ENCODE peak calls at places on chromosomes 6 and 20, in six cellular contexts. G is lower leg skin, Q is NCI-H1105, P is lung, U is skeletal muscle cell, H is right cardiac atrium. K is an unnamed sample.

GRCh38 chr6:34200340-34200971 is 36.2 kb upstream of the HMGA1 start:
- DNase-seq in P (no peak), U (no peak), G (no peak), Q (no peak), H (no peak), K (no peak)

GRCh38 chr20:60408435-60408834 is 450.2 kb downstream of the CDH26 start:
- DNase-seq in P (no peak), H (no peak), Q (no peak), U (no peak), G (no peak), K (no peak)

GRCh38 chr6:54335871-54336270 is 27.6 kb downstream of the TINAG start:
- DNase-seq in P (no peak), G (no peak), H (no peak), U (peak; percentile 93), Q (no peak), K (peak; percentile 97)

GRCh38 chr6:84282566-84282965 is 55.1 kb upstream of the CEP162 start:
- DNase-seq in Q (peak; percentile 8), P (peak; percentile 38), U (peak; percentile 78), G (no peak), H (peak; percentile 69), K (no peak)

GRCh38 chr6:35922139-35922554 is 1.2 kb upstream of the SRPK1 start:
- DNase-seq in P (no peak), U (no peak), Q (no peak), H (no peak), G (no peak), K (no peak)

GRCh38 chr6:136083540-136083939 is 166.6 kb downstream of the MTFR2 start:
- DNase-seq in Q (no peak), H (no peak), P (no peak), U (no peak), G (no peak), K (no peak)

GRCh38 chr6:73131706-73132105 is 93.6 kb downstream of the KHDC1L start:
- DNase-seq in H (no peak), G (no peak), Q (no peak), P (no peak), U (no peak), K (no peak)

GRCh38 chr20:59958626-59959025 is 403 bp downstream of the CDH26 start:
- DNase-seq in H (no peak), U (no peak), G (no peak), P (no peak), Q (no peak), K (no peak)

GRCh38 chr20:20549267-20549612 is 163.2 kb downstream of the RALGAPA2 start:
- DNase-seq in H (peak; percentile 28), P (no peak), Q (peak; percentile 94), U (no peak), G (peak; percentile 39), K (no peak)

GRCh38 chr20:24657211-24657610 is 187.8 kb downstream of the SYNDIG1 start:
- DNase-seq in Q (no peak), G (no peak), P (no peak), H (no peak), U (peak; percentile 44), K (no peak)

GRCh38 chr6:63599243-63599642 is 27.0 kb downstream of the LOC128125822 start:
- DNase-seq in P (no peak), Q (no peak), G (no peak), U (no peak), H (no peak), K (no peak)

GRCh38 chr6:45072673-45073072 is 255.5 kb upstream of the RUNX2 start:
- DNase-seq in H (no peak), Q (no peak), P (no peak), G (no peak), U (no peak), K (no peak)

GRCh38 chr6:136761227-136761922 is 30.9 kb downstream of the MAP3K5 start:
- DNase-seq in Q (no peak), U (no peak), G (no peak), P (no peak), H (peak; percentile 68), K (no peak)

GRCh38 chr6:157099912-157100593 is 223.3 kb downstream of the TMEM242 start:
- DNase-seq in Q (no peak), U (no peak), P (no peak), H (no peak), G (no peak), K (no peak)

GRCh38 chr6:28511628-28512300 is 3.8 kb downstream of the GPX6 start:
- DNase-seq in U (no peak), H (peak; percentile 43), Q (no peak), P (no peak), G (no peak), K (no peak)

GRCh38 chr20:1813101-1813529 is 82.1 kb upstream of the SIRPA start:
- DNase-seq in P (peak; percentile 64), Q (no peak), U (peak; percentile 81), H (peak; percentile 90), G (no peak), K (peak; percentile 80)

GRCh38 chr6:158803733-158804143 is 15.4 kb downstream of the EZR start:
- DNase-seq in H (no peak), G (no peak), Q (no peak), P (no peak), U (no peak), K (no peak)

GRCh38 chr6:150252714-150253444 is 110.0 kb downstream of the PPP1R14C start:
- DNase-seq in P (no peak), U (no peak), G (no peak), Q (no peak), H (no peak), K (no peak)

GRCh38 chr6:52284131-52284459 is 447 bp downstream of the MCM3 start:
- DNase-seq in P (peak; percentile 42), H (peak; percentile 75), Q (peak; percentile 63), U (no peak), G (peak; percentile 24), K (no peak)

GRCh38 chr20:19453781-19454310 is 241.4 kb downstream of the SLC24A3 start:
- DNase-seq in G (no peak), P (no peak), H (no peak), U (no peak), Q (no peak), K (no peak)

GRCh38 chr6:2266031-2266430 is 20.6 kb upstream of the GMDS start:
- DNase-seq in Q (no peak), G (no peak), H (no peak), P (no peak), U (no peak), K (no peak)

GRCh38 chr6:69784595-69785377 is 12.0 kb downstream of the LMBRD1 start:
- DNase-seq in U (no peak), Q (no peak), H (no peak), P (no peak), G (no peak), K (no peak)

GRCh38 chr6:108862479-108863191 is 14.4 kb downstream of the ARMC2 start:
- DNase-seq in G (no peak), U (no peak), H (peak; percentile 73), Q (no peak), P (no peak), K (no peak)

GRCh38 chr6:28824793-28825731 is 98.7 kb downstream of the TRIM27 start:
- DNase-seq in P (no peak), G (no peak), Q (peak; percentile 13), H (no peak), U (no peak), K (no peak)

GRCh38 chr6:44061375-44062104 is 65.7 kb downstream of the MRPL14 start:
- DNase-seq in H (no peak), P (no peak), U (no peak), Q (no peak), G (no peak), K (no peak)

GRCh38 chr20:63003546-63003945 is 3.2 kb downstream of the BHLHE23 start:
- DNase-seq in H (peak; percentile 3), U (no peak), Q (no peak), G (no peak), P (no peak), K (no peak)

GRCh38 chr6:138443979-138444378 is 40.0 kb downstream of the HEBP2 start:
- DNase-seq in Q (no peak), U (no peak), G (no peak), P (no peak), H (no peak), K (no peak)

K was measured in HS-5.